ENCODE peak calls at places on chromosomes 16 and 17, in four cellular contexts. E is K562, D is HCT116, I is HepG2. G is an unnamed sample. For H3K4me1, the result is how much of the 10 kb centered on the place peaks cover.

GRCh38 chr16:89505204-89506112 is 2.7 kb upstream of the SPG7 start:
- DNase-seq in D (peak), E (peak), I (peak), G (peak)

GRCh38 chr17:37107406-37108083 is 158.8 kb downstream of the AATF start:
- DNase-seq in I (no peak), D (no peak), E (no peak), G (peak)

GRCh38 chr16:50615891-50616290 is 65.2 kb downstream of the SNX20 start:
- DNase-seq in D (no peak), I (no peak), E (no peak), G (no peak)

GRCh38 chr17:62094175-62094574 is 29.1 kb upstream of the MED13 start:
- DNase-seq in E (no peak), I (no peak), D (no peak), G (no peak)

GRCh38 chr17:80539022-80539421 is 5.6 kb upstream of the RPTOR start:
- DNase-seq in I (no peak), E (no peak), D (no peak), G (no peak)

GRCh38 chr17:76579281-76579680 is 6.4 kb downstream of the ST6GALNAC2 start:
- DNase-seq in E (no peak), I (no peak), D (no peak), G (no peak)

GRCh38 chr16:67177743-67178699 is 5.7 kb downstream of the MATCAP1 start:
- DNase-seq in I (peak), E (peak), D (peak), G (peak)

GRCh38 chr17:47806913-47807255 is 14.7 kb downstream of the OSBPL7 start:
- DNase-seq in D (no peak), I (no peak), E (no peak), G (no peak)

GRCh38 chr16:11619327-11619851 is 32.7 kb upstream of the LITAF start:
- DNase-seq in E (no peak), I (no peak), D (no peak), G (no peak)

GRCh38 chr17:19344311-19345066 is 18.0 kb downstream of the B9D1 start:
- DNase-seq in I (no peak), E (no peak), D (no peak), G (no peak)

GRCh38 chr17:77597421-77598240 is 360.9 kb upstream of the TNRC6C start:
- DNase-seq in D (no peak), I (no peak), E (no peak), G (no peak)

GRCh38 chr16:5041604-5042133 is 7.9 kb upstream of the NAGPA start:
- DNase-seq in I (no peak), E (no peak), D (peak), G (no peak)

GRCh38 chr17:27610304-27610676 is 20.7 kb upstream of the LGALS9 start:
- DNase-seq in D (no peak), E (no peak), I (no peak), G (no peak)
- TF ChIP-seq POLR2AphosphoS5 in D (no peak), E (no peak), I (no peak), G (no peak)

DNA sequence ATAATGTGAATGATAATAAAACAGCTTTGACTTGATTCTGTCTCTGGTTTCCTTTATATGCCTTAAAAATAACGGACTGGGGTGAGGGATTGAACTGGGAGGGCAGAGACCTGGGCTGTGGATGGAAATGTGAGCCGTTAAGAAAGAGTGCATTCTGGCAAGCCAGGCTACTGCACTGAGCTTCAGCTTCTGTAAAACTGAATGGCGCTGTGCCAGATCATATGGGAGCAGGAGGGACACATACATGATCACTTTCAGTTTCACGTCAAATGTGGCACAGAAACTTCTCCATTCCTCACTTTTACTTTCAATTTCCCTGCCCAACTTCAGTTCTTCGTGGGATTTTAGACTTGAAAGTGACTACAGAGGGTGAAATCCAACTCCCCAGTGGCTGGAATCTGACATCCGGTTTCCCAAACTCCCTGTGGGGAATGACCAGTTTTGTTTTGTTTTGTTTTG is 1.1 kb downstream of the MT2A start:
- DNase-seq in I (peak), D (peak), E (no peak), G (peak)
- TF ChIP-seq POLR2A in I (no peak), D (peak), E (no peak), G (peak)

GRCh38 chr17:38425048-38425447 is 3.2 kb upstream of the ARHGAP23 start:
- DNase-seq in I (no peak), D (no peak), E (no peak), G (no peak)

GRCh38 chr17:38421871-38422819 is 6.1 kb upstream of the ARHGAP23 start:
- DNase-seq in D (no peak), I (no peak), E (no peak), G (no peak)

GRCh38 chr17:38426441-38426840 is 1.8 kb upstream of the ARHGAP23 start:
- DNase-seq in D (no peak), I (no peak), E (no peak), G (no peak)

GRCh38 chr17:38425744-38426143 is 2.5 kb upstream of the ARHGAP23 start:
- DNase-seq in I (no peak), E (no peak), D (no peak), G (no peak)

DNA sequence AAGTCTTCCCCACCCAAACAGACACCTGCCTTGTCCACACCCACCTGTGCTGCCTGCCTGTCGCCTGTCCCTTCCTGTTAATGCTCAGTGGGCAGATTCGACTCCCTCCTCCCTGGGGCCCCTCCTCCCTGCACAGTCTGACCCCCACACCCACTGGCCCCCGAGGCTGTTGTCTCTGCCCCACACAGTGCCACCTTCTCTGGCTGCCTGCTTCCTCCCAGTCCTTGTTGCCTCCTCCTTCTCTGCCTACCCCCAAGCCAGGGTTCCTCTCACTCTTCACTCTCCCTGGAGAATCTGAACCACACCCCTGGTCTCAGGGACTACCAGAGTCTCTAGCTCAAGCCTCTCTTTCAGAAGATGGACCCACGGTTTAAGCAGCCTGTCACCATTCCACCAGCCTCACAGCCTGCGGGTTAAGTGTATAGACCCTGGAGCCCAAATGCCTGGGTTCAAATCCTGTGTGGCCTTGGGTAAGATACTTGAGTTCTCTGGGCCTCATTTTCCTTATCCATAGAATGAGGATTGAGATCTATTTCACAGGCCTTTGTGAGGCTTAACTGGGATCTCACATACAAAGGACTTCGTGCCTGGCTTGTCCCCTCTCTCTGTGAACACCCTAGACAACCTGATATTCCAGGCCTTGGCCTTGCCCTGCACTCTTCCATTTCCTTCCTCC is 3.8 kb upstream of the ARHGAP23 start:
- DNase-seq in E (no peak), D (no peak), I (no peak), G (no peak)
- H3K4me1 ChIP-seq in E (under half), D (under half), I (under half), G (under half)

GRCh38 chr17:63290784-63291183 is 155.3 kb downstream of the CYB561 start:
- DNase-seq in E (no peak), I (no peak), D (no peak), G (no peak)

GRCh38 chr17:63286254-63286653 is 159.9 kb downstream of the CYB561 start:
- DNase-seq in I (no peak), E (no peak), D (peak), G (no peak)

GRCh38 chr17:63291243-63291642 is 154.9 kb downstream of the CYB561 start:
- DNase-seq in D (no peak), I (no peak), E (no peak), G (no peak)

GRCh38 chr17:63293310-63293709 is 152.8 kb downstream of the CYB561 start:
- DNase-seq in I (no peak), D (no peak), E (no peak), G (no peak)

DNA sequence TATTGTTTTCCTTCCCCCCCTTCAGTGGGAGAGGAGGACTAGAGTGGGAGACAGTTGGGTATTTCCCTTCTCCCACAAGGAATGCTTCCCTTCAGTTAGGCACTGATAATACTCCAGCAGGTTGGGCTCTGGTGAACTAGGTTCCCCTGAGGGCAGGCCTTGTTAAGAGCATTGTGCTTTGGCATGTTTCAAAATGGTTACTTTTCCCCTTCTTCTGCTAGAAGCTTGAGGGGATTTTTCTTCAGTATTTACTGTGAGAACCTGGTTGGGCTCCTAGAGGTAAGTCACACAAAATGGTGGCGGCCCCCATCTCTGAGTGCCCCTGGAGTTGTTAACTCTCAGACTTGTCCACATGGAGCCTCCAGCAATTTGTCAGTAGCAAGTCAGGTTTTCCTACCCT is 156.2 kb downstream of the CYB561 start:
- DNase-seq in E (no peak), I (no peak), D (no peak), G (no peak)
- TF ChIP-seq POLR2AphosphoS5 in E (no peak), I (no peak), D (no peak), G (no peak)

GRCh38 chr17:44211281-44212265 is 7.9 kb downstream of the UBTF start:
- DNase-seq in I (no peak), D (no peak), E (no peak), G (no peak)
- TF ChIP-seq POLR2A in I (no peak), D (no peak), E (peak), G (no peak)

GRCh38 chr17:41199421-41200098 is 9.9 kb downstream of the KRTAP9-1 start:
- DNase-seq in E (no peak), I (no peak), D (no peak), G (no peak)

GRCh38 chr17:41190328-41190727 is 641 bp downstream of the KRTAP9-1 start:
- DNase-seq in D (no peak), E (no peak), I (no peak), G (no peak)

DNA sequence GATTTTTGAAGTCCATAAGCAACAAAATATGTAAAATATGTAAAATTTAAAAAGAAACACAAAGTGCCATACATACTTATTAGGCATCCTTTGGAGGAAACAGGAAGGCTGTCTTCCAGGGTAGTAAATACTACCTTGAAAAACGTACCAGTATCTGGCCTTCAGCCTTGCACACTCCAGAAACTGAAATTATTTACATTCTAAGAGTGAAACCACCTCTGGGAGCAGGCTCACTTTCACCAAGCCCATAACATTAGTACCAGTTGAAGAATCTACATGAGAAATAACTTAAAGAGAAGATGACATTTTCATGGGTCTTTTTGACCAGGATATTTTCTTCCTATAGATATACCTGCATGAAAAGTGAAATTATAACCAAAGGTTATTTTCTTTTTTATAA is 6.4 kb downstream of the KRTAP9-1 start:
- DNase-seq in D (no peak), E (no peak), I (no peak), G (no peak)
- H3K4me1 ChIP-seq in D (under half), E (under half), I (under half), G (under half)

DNA sequence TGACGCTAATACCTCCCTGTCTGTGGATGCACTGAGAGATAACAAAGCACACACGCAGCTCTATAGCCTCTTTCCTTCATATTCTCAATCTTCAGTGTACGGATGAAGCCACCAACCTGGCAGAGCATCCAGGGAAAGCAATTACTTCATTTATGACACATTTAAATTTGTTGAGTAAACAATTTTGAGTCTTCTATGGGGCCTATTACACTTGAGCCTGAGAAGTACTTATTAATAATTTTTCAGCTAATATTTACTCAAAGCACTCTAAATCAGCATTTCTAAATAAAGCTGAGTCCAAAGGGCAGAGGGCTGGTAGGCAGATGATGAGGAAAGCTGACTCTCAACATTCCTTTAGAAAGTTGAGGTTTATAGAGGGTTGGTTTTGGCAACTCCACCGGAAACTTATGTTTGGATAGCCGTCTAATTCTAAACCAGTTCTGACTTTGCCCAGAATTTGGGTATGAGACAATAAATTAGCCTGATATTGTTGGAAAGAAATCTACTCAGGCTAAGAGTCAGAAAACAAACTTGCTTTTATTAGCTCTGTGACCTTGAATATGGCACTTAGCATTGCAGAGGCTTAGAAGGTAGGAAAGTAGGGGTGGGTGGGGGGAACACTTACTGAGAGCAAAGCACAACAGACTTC is 643.5 kb downstream of the CDH11 start:
- DNase-seq in D (no peak), E (no peak), I (peak), G (peak)
- TF ChIP-seq POLR2AphosphoS5 in D (no peak), E (no peak), I (no peak), G (peak)